ENCODE peak calls at places on chromosomes 7 and 10, in four cellular contexts. X, F, N and R are unnamed samples.

GRCh38 chr7:140581411-140581810 is 59.2 kb downstream of the DENND2A start:
- DNase-seq in N (no peak), F (no peak), X (no peak), R (no peak)

GRCh38 chr7:20191044-20191867 is 25.9 kb downstream of the MACC1 start:
- DNase-seq in N (no peak), F (no peak), X (no peak), R (no peak)

GRCh38 chr7:55031075-55031474 is 12.3 kb downstream of the EGFR start:
- DNase-seq in F (no peak), N (no peak), X (no peak), R (no peak)

GRCh38 chr7:117190746-117191435 is 132.0 kb downstream of the WNT2 start:
- DNase-seq in N (no peak), F (no peak), X (no peak), R (no peak)

GRCh38 chr7:47576031-47576908 is 5.6 kb downstream of the TNS3 start:
- DNase-seq in F (no peak), X (no peak), N (no peak), R (no peak)

GRCh38 chr10:4213441-4213840 is 428.4 kb upstream of the KLF6 start:
- DNase-seq in N (no peak), F (no peak), X (no peak), R (no peak)

GRCh38 chr10:44294726-44295412 is 90.0 kb downstream of the CXCL12 start:
- DNase-seq in F (no peak), X (no peak), N (no peak), R (no peak)

GRCh38 chr7:24703296-24703695 is 54.0 kb downstream of the GSDME start:
- DNase-seq in X (no peak), N (no peak), F (no peak), R (no peak)

GRCh38 chr10:58967551-58968418 is 208.7 kb upstream of the PHYHIPL start:
- DNase-seq in F (no peak), X (no peak), N (peak; percentile 61), R (no peak)

GRCh38 chr7:107119376-107120100 is 49.3 kb upstream of the HBP1 start:
- DNase-seq in N (no peak), F (no peak), X (no peak), R (peak; percentile 47)

GRCh38 chr7:115297651-115298050 is 375.8 kb downstream of the MDFIC start:
- DNase-seq in F (peak; percentile 98), N (no peak), X (peak; percentile 41), R (peak; percentile 18)

GRCh38 chr10:43317422-43317821 is 50.6 kb upstream of the RASGEF1A start:
- DNase-seq in X (no peak), N (no peak), F (no peak), R (no peak)

GRCh38 chr7:112997831-112998230 is 88.8 kb downstream of the GPR85 start:
- DNase-seq in F (no peak), N (no peak), X (no peak), R (no peak)

GRCh38 chr7:41808541-41808940 is 105.7 kb upstream of the INHBA start:
- DNase-seq in N (no peak), F (no peak), X (no peak), R (no peak)

GRCh38 chr7:2517004-2517403 is 2.6 kb upstream of the LFNG start:
- DNase-seq in N (no peak), X (no peak), F (peak; percentile 88), R (peak; percentile 91)

GRCh38 chr10:71621783-71622526 is 97.6 kb downstream of the C10orf105 start:
- DNase-seq in X (peak; percentile 39), N (no peak), F (peak; percentile 29), R (peak; percentile 12)

GRCh38 chr10:122557516-122557915 is 3.0 kb upstream of the DMBT1 start:
- DNase-seq in N (peak; percentile 75), X (peak; percentile 36), F (no peak), R (no peak)

GRCh38 chr7:39321909-39322498 is 244.2 kb upstream of the YAE1 start:
- DNase-seq in N (no peak), F (no peak), X (no peak), R (no peak)

GRCh38 chr10:89469517-89469916 is 55.1 kb downstream of the IFIT5 start:
- DNase-seq in F (no peak), X (no peak), N (no peak), R (no peak)

GRCh38 chr10:89426230-89426868 is 12.0 kb downstream of the IFIT5 start:
- DNase-seq in N (no peak), X (peak; percentile 70), F (peak; percentile 51), R (peak; percentile 64)

GRCh38 chr10:32963102-32963501 is 5.1 kb upstream of the ITGB1 start:
- DNase-seq in N (no peak), F (peak; percentile 68), X (peak; percentile 54), R (no peak)

GRCh38 chr7:140276001-140276400 is 99.2 kb upstream of the KDM7A start:
- DNase-seq in F (no peak), N (no peak), X (no peak), R (no peak)

GRCh38 chr7:135321556-135321955 is 87.9 kb downstream of the STRA8 start:
- DNase-seq in N (no peak), X (peak; percentile 75), F (no peak), R (peak; percentile 13)

DNA sequence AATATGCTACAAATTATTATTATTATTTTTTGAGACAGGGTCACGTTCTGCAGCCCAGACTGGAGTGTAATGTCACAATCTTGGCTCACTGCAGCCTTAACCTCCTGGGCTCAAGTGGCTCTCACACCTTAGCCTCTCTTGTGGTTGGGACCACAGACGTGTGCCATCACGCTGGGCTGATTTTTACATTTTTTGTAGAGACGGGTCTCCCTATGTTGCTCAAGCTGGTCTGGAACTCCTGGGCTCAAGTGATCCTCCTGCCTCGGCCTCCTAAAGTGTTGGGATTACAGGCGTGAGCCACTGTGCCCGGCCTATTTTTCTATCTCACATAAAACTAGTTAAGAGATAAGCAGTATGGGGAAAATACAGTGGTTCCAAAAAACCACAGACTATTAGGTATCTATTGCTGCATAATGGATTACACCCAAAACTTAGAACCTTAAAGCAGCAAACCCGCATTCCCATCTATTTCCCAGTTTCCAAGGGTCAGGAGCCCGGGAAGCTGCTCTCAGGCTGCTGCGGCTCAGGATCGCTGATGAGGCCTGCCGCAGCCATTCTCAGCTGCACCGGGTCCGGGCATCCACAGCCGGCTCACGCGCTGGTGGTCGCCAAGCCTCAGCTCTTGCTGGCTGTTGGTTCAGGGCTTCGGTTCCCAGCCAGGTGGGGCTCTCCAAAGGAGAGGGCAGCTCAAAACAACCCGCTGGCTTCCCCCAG is 128.3 kb downstream of the UBE2H start:
- DNase-seq in N (no peak), F (no peak), X (no peak), R (no peak)
- TF ChIP-seq CTCF in N (no peak), F (no peak), X (no peak), R (no peak)

GRCh38 chr10:102384053-102384452 is 11.5 kb upstream of the NFKB2 start:
- DNase-seq in N (no peak), X (no peak), F (no peak), R (no peak)
- TF ChIP-seq CTCF in N (no peak), X (no peak), F (peak; percentile 37), R (peak; percentile 12)

DNA sequence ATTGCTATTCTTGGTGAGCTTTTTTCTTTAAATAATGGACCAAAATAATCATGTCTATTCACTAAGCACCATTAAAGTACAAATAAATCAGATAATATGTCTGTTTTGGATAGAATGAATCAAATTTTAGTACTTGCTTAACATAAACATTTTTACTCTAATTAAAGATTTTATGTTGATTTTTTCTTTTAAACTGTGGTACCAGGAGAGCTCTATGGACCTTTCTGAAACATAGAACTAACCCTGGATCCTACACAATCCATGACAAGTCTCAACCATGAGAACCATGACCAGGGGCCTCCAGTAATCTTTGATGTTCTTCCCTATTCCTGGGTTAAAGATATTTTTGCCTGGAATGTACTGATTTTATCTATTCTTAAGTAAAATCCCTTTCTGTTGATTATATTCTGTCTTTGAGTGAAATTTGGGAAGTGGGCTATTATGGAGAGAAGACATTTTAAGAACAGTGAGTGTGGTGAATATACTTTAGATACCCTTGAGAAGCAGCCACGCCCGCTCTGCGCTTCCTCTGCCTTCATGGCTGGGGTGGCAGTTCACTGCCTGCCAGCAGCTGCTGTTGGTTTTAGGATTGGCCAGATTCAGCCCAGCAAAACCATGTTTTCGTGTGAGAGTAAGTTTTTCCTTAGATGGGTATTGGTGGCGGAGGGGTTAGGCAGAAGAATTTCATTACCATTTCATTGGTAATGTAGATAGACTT is 42.2 kb upstream of the BHLHA15 start:
- DNase-seq in N (no peak), X (no peak), F (no peak), R (no peak)
- TF ChIP-seq CTCF in N (no peak), X (no peak), F (no peak), R (no peak)

GRCh38 chr10:113473011-113473410 is 79.8 kb upstream of the HABP2 start:
- DNase-seq in F (no peak), X (no peak), N (no peak), R (no peak)

GRCh38 chr10:113473851-113474250 is 79.0 kb upstream of the HABP2 start:
- DNase-seq in X (no peak), F (no peak), N (no peak), R (peak; percentile 24)

GRCh38 chr10:113475381-113475807 is 77.5 kb upstream of the HABP2 start:
- DNase-seq in N (no peak), F (no peak), X (no peak), R (peak; percentile 81)

GRCh38 chr10:113476191-113476590 is 76.7 kb upstream of the HABP2 start:
- DNase-seq in N (no peak), F (no peak), X (no peak), R (no peak)

DNA sequence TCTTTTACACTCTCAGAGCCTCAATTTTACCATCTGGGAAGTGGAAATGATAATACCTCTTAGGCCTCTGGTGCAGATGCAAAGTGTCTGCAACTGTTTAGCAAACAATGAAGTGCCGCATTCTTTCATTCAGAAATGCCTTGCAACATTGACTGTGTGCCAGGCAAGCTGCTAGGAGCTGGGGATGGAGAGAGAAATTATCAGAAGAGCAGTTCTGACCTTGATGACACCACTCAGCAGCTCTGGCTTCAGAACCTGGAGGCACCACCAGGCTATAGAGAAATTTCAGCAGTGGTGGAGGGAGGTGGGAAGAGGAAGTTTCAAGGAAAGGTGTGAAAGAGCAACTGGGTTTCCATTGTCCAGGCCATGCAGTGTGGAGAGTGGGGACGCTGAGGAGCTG is 78.1 kb upstream of the HABP2 start:
- DNase-seq in X (no peak), F (no peak), N (no peak), R (no peak)
- TF ChIP-seq CTCF in X (no peak), F (no peak), N (no peak), R (no peak)

GRCh38 chr10:7085913-7086589 is 324.8 kb downstream of the SFMBT2 start:
- DNase-seq in X (peak; percentile 63), F (peak; percentile 39), N (no peak), R (peak; percentile 69)
- TF ChIP-seq CTCF in X (no peak), F (peak; percentile 51), N (no peak), R (peak; percentile 38)

GRCh38 chr10:63154546-63155387 is 21.6 kb downstream of the NRBF2 start:
- DNase-seq in X (no peak), N (no peak), F (no peak), R (no peak)

GRCh38 chr10:63155388-63156028 is 22.4 kb downstream of the NRBF2 start:
- DNase-seq in N (no peak), X (no peak), F (no peak), R (no peak)

GRCh38 chr10:63156236-63156635 is 23.1 kb downstream of the NRBF2 start:
- DNase-seq in F (no peak), X (no peak), N (no peak), R (no peak)

GRCh38 chr10:63161592-63161991 is 28.5 kb downstream of the NRBF2 start:
- DNase-seq in N (no peak), F (no peak), X (no peak), R (no peak)

GRCh38 chr10:63157845-63158624 is 24.9 kb downstream of the NRBF2 start:
- DNase-seq in X (peak; percentile 89), N (no peak), F (peak; percentile 35), R (peak; percentile 91)
- TF ChIP-seq CTCF in X (peak; percentile 67), N (peak; percentile 82), F (peak; percentile 76), R (peak; percentile 77)